ENCODE peak calls at places on chromosomes 11 and 22, in ten cellular contexts. S is aorta, T is HCT116, J is small intestine, W is mammary epithelial cell, G is PC-3, O is iPS DF 6.9, F is lower lobe of right lung, E is endothelial cell of umbilical vein, N is SJSA1. C is an unnamed sample. For H3K36me3, the result is how much of the 10 kb centered on the place peaks cover.

GRCh38 chr11:17602105-17603001 is 55.3 kb downstream of the OTOG start:
- DNase-seq in S (peak), T (no peak), J (no peak), W (no peak), G (no peak), O (no peak), F (no peak), E (no peak), N (no peak), C (no peak)

GRCh38 chr11:7673724-7674434 is 579 bp upstream of the CYB5R2 start:
- DNase-seq in S (peak), T (peak), J (peak), W (no peak), G (no peak), O (no peak), F (peak), E (no peak), N (no peak), C (no peak)

GRCh38 chr11:19698493-19699292 is 13.9 kb upstream of the NAV2 start:
- DNase-seq in S (no peak), T (no peak), J (no peak), W (peak), G (peak), O (no peak), F (no peak), E (no peak), N (no peak), C (no peak)

GRCh38 chr11:108733479-108734116 is 68.7 kb downstream of the DDX10 start:
- DNase-seq in S (no peak), T (no peak), J (peak), W (peak), G (peak), O (no peak), F (no peak), E (peak), N (no peak), C (peak)

GRCh38 chr22:44588348-44588747 is 90.3 kb upstream of the RTL6 start:
- DNase-seq in S (peak), T (no peak), J (no peak), W (no peak), G (no peak), O (no peak), F (peak), E (no peak), N (no peak), C (no peak)

GRCh38 chr11:113341388-113342165 is 27.2 kb downstream of the TTC12 start:
- DNase-seq in S (no peak), T (no peak), J (no peak), W (no peak), G (no peak), O (no peak), F (no peak), E (no peak), N (no peak), C (no peak)

GRCh38 chr11:71310184-71310583 is 57.8 kb upstream of the SHANK2 start:
- DNase-seq in S (peak), T (no peak), J (no peak), W (no peak), G (no peak), O (no peak), F (no peak), E (no peak), N (no peak), C (no peak)

GRCh38 chr11:3215346-3216026 is 3.1 kb downstream of the MRGPRG start:
- DNase-seq in S (peak), T (no peak), J (peak), W (no peak), G (no peak), O (no peak), F (no peak), E (no peak), N (no peak), C (no peak)

GRCh38 chr11:85826096-85826855 is 15.3 kb upstream of the SYTL2 start:
- DNase-seq in S (no peak), T (no peak), J (peak), W (peak), G (peak), O (no peak), F (no peak), E (peak), N (no peak), C (peak)

GRCh38 chr11:122248130-122248529 is 132.1 kb upstream of the BLID start:
- DNase-seq in S (no peak), T (no peak), J (no peak), W (no peak), G (no peak), O (no peak), F (no peak), E (no peak), N (no peak), C (no peak)

GRCh38 chr11:6418199-6418957 is 516 bp downstream of the APBB1 start:
- DNase-seq in S (no peak), T (no peak), J (peak), W (no peak), G (no peak), O (no peak), F (no peak), E (peak), N (no peak), C (no peak)

GRCh38 chr11:45518853-45519545 is 146.4 kb downstream of the CHST1 start:
- DNase-seq in S (no peak), T (no peak), J (no peak), W (no peak), G (no peak), O (no peak), F (no peak), E (no peak), N (no peak), C (no peak)

GRCh38 chr11:109000531-109000930 is 335.7 kb downstream of the DDX10 start:
- DNase-seq in S (no peak), T (no peak), J (no peak), W (no peak), G (peak), O (no peak), F (no peak), E (no peak), N (no peak), C (no peak)

GRCh38 chr22:45731041-45731797 is 59.6 kb downstream of the ATXN10 start:
- DNase-seq in S (no peak), T (no peak), J (no peak), W (peak), G (peak), O (no peak), F (no peak), E (no peak), N (no peak), C (peak)

GRCh38 chr11:36598051-36598450 is at the start of gene RAG2:
- DNase-seq in S (no peak), T (no peak), J (no peak), W (no peak), G (no peak), O (no peak), F (no peak), E (no peak), N (no peak), C (no peak)

GRCh38 chr11:60634151-60634550 is 65.3 kb upstream of the MS4A8 start:
- DNase-seq in S (no peak), T (peak), J (no peak), W (no peak), G (peak), O (peak), F (no peak), E (peak), N (no peak), C (no peak)

GRCh38 chr22:30338802-30339201 is 12.1 kb upstream of the TBC1D10A start:
- DNase-seq in S (no peak), T (no peak), J (no peak), W (no peak), G (no peak), O (no peak), F (no peak), E (no peak), N (no peak), C (no peak)

GRCh38 chr22:30336752-30337460 is 10.2 kb upstream of the TBC1D10A start:
- DNase-seq in S (no peak), T (no peak), J (no peak), W (no peak), G (no peak), O (no peak), F (no peak), E (no peak), N (no peak), C (no peak)

GRCh38 chr22:30334601-30335000 is 7.9 kb upstream of the TBC1D10A start:
- DNase-seq in S (no peak), T (no peak), J (no peak), W (no peak), G (no peak), O (no peak), F (no peak), E (no peak), N (no peak), C (no peak)

GRCh38 chr22:30335236-30335635 is 8.5 kb upstream of the TBC1D10A start:
- DNase-seq in S (no peak), T (no peak), J (no peak), W (no peak), G (no peak), O (no peak), F (no peak), E (no peak), N (no peak), C (no peak)

GRCh38 chr22:30337461-30337778 is 10.7 kb upstream of the TBC1D10A start:
- DNase-seq in S (no peak), T (no peak), J (no peak), W (no peak), G (no peak), O (no peak), F (no peak), E (no peak), N (no peak), C (no peak)
- H3K36me3 ChIP-seq in S (under half), T (half or more), J (half or more), W (half or more), G (half or more), O (half or more), F (half or more), E (under half), N (half or more), C (half or more)

GRCh38 chr11:4769838-4770237 is at the start of gene OR51F1:
- DNase-seq in S (no peak), T (no peak), J (no peak), W (no peak), G (no peak), O (no peak), F (no peak), E (no peak), N (no peak), C (no peak)
- H3K27ac ChIP-seq in S (no peak), T (no peak), J (no peak), W (no peak), G (no peak), O (no peak), F (no peak), E (no peak), N (no peak), C (no peak)

GRCh38 chr11:93166194-93166593 is 31.6 kb downstream of the SLC36A4 start:
- DNase-seq in S (no peak), T (no peak), J (no peak), W (no peak), G (no peak), O (no peak), F (no peak), E (no peak), N (no peak), C (no peak)
- H3K36me3 ChIP-seq in S (under half), T (under half), J (under half), W (under half), G (under half), O (under half), F (half or more), E (under half), N (under half), C (under half)

GRCh38 chr22:35784633-35785032 is 67.0 kb downstream of the APOL5 start:
- DNase-seq in S (no peak), T (no peak), J (no peak), W (no peak), G (no peak), O (no peak), F (no peak), E (no peak), N (no peak), C (no peak)
- H3K27ac ChIP-seq in S (no peak), T (no peak), J (no peak), W (peak), G (peak), O (no peak), F (no peak), E (no peak), N (no peak), C (peak)

GRCh38 chr22:42811510-42811909 is 45.6 kb downstream of the ARFGAP3 start:
- DNase-seq in S (no peak), T (no peak), J (no peak), W (no peak), G (no peak), O (no peak), F (no peak), E (no peak), N (peak), C (no peak)

GRCh38 chr22:42807185-42807584 is 49.9 kb downstream of the ARFGAP3 start:
- DNase-seq in S (no peak), T (no peak), J (no peak), W (no peak), G (no peak), O (no peak), F (no peak), E (no peak), N (peak), C (no peak)

GRCh38 chr22:42805998-42806481 is 51.0 kb downstream of the ARFGAP3 start:
- DNase-seq in S (no peak), T (no peak), J (no peak), W (no peak), G (no peak), O (no peak), F (no peak), E (peak), N (peak), C (no peak)

GRCh38 chr22:42805016-42805997 is 51.8 kb downstream of the ARFGAP3 start:
- DNase-seq in S (no peak), T (no peak), J (no peak), W (peak), G (no peak), O (no peak), F (peak), E (peak), N (peak), C (no peak)

GRCh38 chr22:42808516-42808915 is 48.6 kb downstream of the ARFGAP3 start:
- DNase-seq in S (no peak), T (no peak), J (no peak), W (no peak), G (no peak), O (no peak), F (no peak), E (no peak), N (peak), C (no peak)
- H3K36me3 ChIP-seq in S (under half), T (under half), J (under half), W (under half), G (under half), O (under half), F (half or more), E (under half), N (half or more), C (half or more)

GRCh38 chr22:19423906-19424500 is 7.5 kb downstream of the HIRA start:
- DNase-seq in S (no peak), T (no peak), J (peak), W (no peak), G (no peak), O (no peak), F (no peak), E (no peak), N (no peak), C (no peak)

GRCh38 chr22:19422440-19423301 is 8.9 kb downstream of the HIRA start:
- DNase-seq in S (no peak), T (no peak), J (no peak), W (peak), G (no peak), O (no peak), F (no peak), E (no peak), N (no peak), C (no peak)

GRCh38 chr22:19419086-19419463 is 12.5 kb downstream of the HIRA start:
- DNase-seq in S (no peak), T (no peak), J (no peak), W (no peak), G (no peak), O (no peak), F (peak), E (no peak), N (no peak), C (no peak)

GRCh38 chr22:19420321-19420720 is 11.2 kb downstream of the HIRA start:
- DNase-seq in S (no peak), T (no peak), J (no peak), W (no peak), G (no peak), O (no peak), F (no peak), E (no peak), N (no peak), C (no peak)

GRCh38 chr22:19419464-19420178 is 11.9 kb downstream of the HIRA start:
- DNase-seq in S (no peak), T (no peak), J (no peak), W (peak), G (no peak), O (no peak), F (no peak), E (no peak), N (no peak), C (no peak)
- H3K27ac ChIP-seq in S (no peak), T (no peak), J (no peak), W (no peak), G (no peak), O (no peak), F (no peak), E (no peak), N (no peak), C (no peak)

GRCh38 chr11:117366875-117367274 is 39.2 kb downstream of the CEP164 start:
- DNase-seq in S (no peak), T (no peak), J (no peak), W (no peak), G (no peak), O (no peak), F (no peak), E (no peak), N (no peak), C (no peak)

GRCh38 chr11:117366183-117366582 is 38.5 kb downstream of the CEP164 start:
- DNase-seq in S (no peak), T (no peak), J (no peak), W (no peak), G (no peak), O (no peak), F (no peak), E (no peak), N (no peak), C (no peak)

GRCh38 chr11:117371453-117371852 is 43.8 kb downstream of the CEP164 start:
- DNase-seq in S (no peak), T (no peak), J (no peak), W (no peak), G (no peak), O (no peak), F (no peak), E (no peak), N (no peak), C (no peak)

GRCh38 chr11:117374316-117374715 is 46.7 kb downstream of the CEP164 start:
- DNase-seq in S (no peak), T (no peak), J (no peak), W (no peak), G (no peak), O (no peak), F (no peak), E (no peak), N (no peak), C (no peak)

GRCh38 chr11:117369521-117369920 is 41.9 kb downstream of the CEP164 start:
- DNase-seq in S (no peak), T (no peak), J (no peak), W (no peak), G (no peak), O (no peak), F (no peak), E (no peak), N (no peak), C (no peak)
- H3K36me3 ChIP-seq in S (under half), T (under half), J (under half), W (under half), G (under half), O (under half), F (half or more), E (under half), N (under half), C (under half)

C was measured in brain microvascular endothelial cell.